ENCODE peak calls at places on chromosomes 4 and X, in five cellular contexts. E is midbrain; A is WTC11; T is GDM1; Z is activated CD4-positive, alpha-beta T cell treated with anti-CD3 and anti-CD28 coated beads for 4 hours. O is an unnamed sample.

GRCh38 chr4:1367230-1367935 is 20.4 kb downstream of the UVSSA start:
- DNase-seq in E (no peak), A (no peak), Z (no peak), T (no peak), O (no peak)

GRCh38 chr4:114146947-114147618 is 167.6 kb upstream of the ARSJ start:
- DNase-seq in A (no peak), Z (no peak), T (peak; percentile 58), E (no peak), O (peak; percentile 15)

GRCh38 chr4:95545526-95545925 is 3.2 kb downstream of the UNC5C start:
- DNase-seq in T (no peak), A (no peak), Z (no peak), E (no peak), O (peak; percentile 66)

GRCh38 chr4:36081185-36081584 is 163.1 kb downstream of the ARAP2 start:
- DNase-seq in T (no peak), A (no peak), Z (no peak), E (no peak), O (no peak)

GRCh38 chr4:116358633-116359222 is 726.6 kb downstream of the TRAM1L1 start:
- DNase-seq in T (peak; percentile 65), Z (peak; percentile 43), E (no peak), A (peak; percentile 83), O (peak; percentile 29)

GRCh38 chr4:3531306-3531886 is 826 bp downstream of the LRPAP1 start:
- DNase-seq in Z (no peak), A (no peak), E (no peak), T (no peak), O (no peak)

GRCh38 chrX:67693928-67694327 is 150.1 kb downstream of the AR start:
- DNase-seq in E (no peak), A (no peak), T (no peak), Z (no peak), O (no peak)

GRCh38 chr4:22471999-22472434 is 43.8 kb downstream of the ADGRA3 start:
- DNase-seq in A (no peak), Z (no peak), E (no peak), T (no peak), O (no peak)

O was measured in pons.